ENCODE peak calls at places on chromosomes 7 and 10, in four cellular contexts. One of them, this sample, is unnamed.

GRCh38 chr10:5814110-5815107 is 1.2 kb upstream of the GDI2 start:
- DNase-seq in K562: no peak
- DNase-seq in A549: no peak
- DNase-seq in WTC11: no peak
- DNase-seq in this sample: no peak

GRCh38 chr10:21180604-21181003 is 283.5 kb upstream of the NEBL start:
- DNase-seq in K562: peak
- DNase-seq in A549: no peak
- DNase-seq in WTC11: no peak
- DNase-seq in this sample: no peak

GRCh38 chr10:79608505-79609375 is 2.0 kb upstream of the SFTPA1 start:
- DNase-seq in K562: peak
- DNase-seq in A549: peak
- DNase-seq in WTC11: peak
- DNase-seq in this sample: peak

GRCh38 chr10:75137533-75138438 is 26.3 kb downstream of the SAMD8 start:
- DNase-seq in K562: peak
- DNase-seq in A549: peak
- DNase-seq in WTC11: no peak
- DNase-seq in this sample: no peak

GRCh38 chr7:15378494-15378893 is 183.3 kb downstream of the AGMO start:
- DNase-seq in K562: no peak
- DNase-seq in A549: no peak
- DNase-seq in WTC11: no peak
- DNase-seq in this sample: no peak

GRCh38 chr10:77168161-77168560 is 469.4 kb downstream of the KCNMA1 start:
- DNase-seq in K562: no peak
- DNase-seq in A549: no peak
- DNase-seq in WTC11: no peak
- DNase-seq in this sample: no peak

GRCh38 chr10:390449-391100 is 255.3 kb downstream of the ZMYND11 start:
- DNase-seq in K562: no peak
- DNase-seq in A549: no peak
- DNase-seq in WTC11: no peak
- DNase-seq in this sample: no peak

GRCh38 chr7:129535896-129536295 is 33.6 kb downstream of the SMKR1 start:
- DNase-seq in K562: no peak
- DNase-seq in A549: no peak
- DNase-seq in WTC11: no peak
- DNase-seq in this sample: no peak

GRCh38 chr7:94823952-94824351 is 83.4 kb upstream of the PPP1R9A start:
- DNase-seq in K562: no peak
- DNase-seq in A549: peak
- DNase-seq in WTC11: no peak
- DNase-seq in this sample: peak

GRCh38 chr10:48463318-48464003 is 141.4 kb downstream of the ARHGAP22 start:
- DNase-seq in K562: peak
- DNase-seq in A549: no peak
- DNase-seq in WTC11: no peak
- DNase-seq in this sample: no peak

GRCh38 chr10:5509691-5510090 is 10.3 kb upstream of the CALML5 start:
- DNase-seq in K562: no peak
- DNase-seq in A549: no peak
- DNase-seq in WTC11: no peak
- DNase-seq in this sample: no peak

GRCh38 chr7:148699772-148700629 is 1.3 kb downstream of the CUL1 start:
- DNase-seq in K562: peak
- DNase-seq in A549: no peak
- DNase-seq in WTC11: no peak
- DNase-seq in this sample: peak

GRCh38 chr10:59098811-59099452 is 77.5 kb upstream of the PHYHIPL start:
- DNase-seq in K562: no peak
- DNase-seq in A549: no peak
- DNase-seq in WTC11: no peak
- DNase-seq in this sample: no peak

GRCh38 chr7:16420649-16421332 is 547 bp downstream of the CRPPA start:
- DNase-seq in K562: peak
- DNase-seq in A549: peak
- DNase-seq in WTC11: peak
- DNase-seq in this sample: peak

GRCh38 chr7:54429106-54429505 is 113.1 kb upstream of the VSTM2A start:
- DNase-seq in K562: no peak
- DNase-seq in A549: no peak
- DNase-seq in WTC11: no peak
- DNase-seq in this sample: no peak

GRCh38 chr7:15764010-15764409 is 77.5 kb upstream of the MEOX2 start:
- DNase-seq in K562: no peak
- DNase-seq in A549: no peak
- DNase-seq in WTC11: no peak
- DNase-seq in this sample: no peak

GRCh38 chr7:68691261-68692216 is 906.7 kb upstream of the AUTS2 start:
- DNase-seq in K562: no peak
- DNase-seq in A549: peak
- DNase-seq in WTC11: no peak
- DNase-seq in this sample: no peak

GRCh38 chr7:99860281-99861127 is 16.3 kb downstream of the OR2AE1 start:
- DNase-seq in K562: no peak
- DNase-seq in A549: no peak
- DNase-seq in WTC11: no peak
- DNase-seq in this sample: peak

GRCh38 chr10:12707461-12708185 is 293.9 kb downstream of the CCDC3 start:
- DNase-seq in K562: no peak
- DNase-seq in A549: peak
- DNase-seq in WTC11: peak
- DNase-seq in this sample: peak

GRCh38 chr7:128454808-128455555 is 696 bp upstream of the HILPDA start:
- DNase-seq in K562: no peak
- DNase-seq in A549: no peak
- DNase-seq in WTC11: no peak
- DNase-seq in this sample: no peak
- TF ChIP-seq NR3C1 in K562: no peak
- TF ChIP-seq NR3C1 in A549: no peak
- TF ChIP-seq NR3C1 in WTC11: no peak
- TF ChIP-seq NR3C1 in this sample: no peak

GRCh38 chr10:44312401-44312800 is 72.5 kb downstream of the CXCL12 start:
- DNase-seq in K562: no peak
- DNase-seq in A549: no peak
- DNase-seq in WTC11: no peak
- DNase-seq in this sample: no peak

GRCh38 chr10:44311563-44311905 is 73.4 kb downstream of the CXCL12 start:
- DNase-seq in K562: no peak
- DNase-seq in A549: no peak
- DNase-seq in WTC11: no peak
- DNase-seq in this sample: no peak

GRCh38 chr10:44309939-44310761 is 74.7 kb downstream of the CXCL12 start:
- DNase-seq in K562: no peak
- DNase-seq in A549: no peak
- DNase-seq in WTC11: no peak
- DNase-seq in this sample: no peak

GRCh38 chr10:44308935-44309334 is 76.0 kb downstream of the CXCL12 start:
- DNase-seq in K562: no peak
- DNase-seq in A549: no peak
- DNase-seq in WTC11: no peak
- DNase-seq in this sample: no peak

GRCh38 chr10:44310762-44311562 is 73.9 kb downstream of the CXCL12 start:
- DNase-seq in K562: peak
- DNase-seq in A549: peak
- DNase-seq in WTC11: peak
- DNase-seq in this sample: no peak
- TF ChIP-seq NR3C1 in K562: no peak
- TF ChIP-seq NR3C1 in A549: no peak
- TF ChIP-seq NR3C1 in WTC11: peak
- TF ChIP-seq NR3C1 in this sample: no peak

DNA sequence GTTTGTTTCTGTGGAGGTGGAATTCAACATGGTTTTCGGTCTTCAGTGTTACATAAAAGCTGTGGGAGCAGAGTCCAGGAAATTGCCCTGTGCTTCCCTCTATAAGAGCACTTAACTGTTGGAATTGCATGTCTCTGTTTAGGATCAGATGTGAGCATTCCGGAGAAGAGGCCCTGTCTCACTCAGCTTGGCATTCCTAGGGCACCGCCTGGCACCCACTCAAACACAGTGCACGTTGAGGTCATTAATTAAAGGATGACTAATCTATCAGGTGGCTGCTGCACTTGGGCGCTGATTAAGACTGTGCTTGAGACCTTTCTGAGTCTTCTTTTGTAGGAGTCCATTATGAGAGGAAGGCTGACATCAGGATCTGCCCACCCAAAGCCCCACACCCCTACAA is 82.8 kb upstream of the VIPR2 start:
- DNase-seq in K562: peak
- DNase-seq in A549: no peak
- DNase-seq in WTC11: no peak
- DNase-seq in this sample: no peak
- TF ChIP-seq NR3C1 in K562: no peak
- TF ChIP-seq NR3C1 in A549: no peak
- TF ChIP-seq NR3C1 in WTC11: no peak
- TF ChIP-seq NR3C1 in this sample: no peak

GRCh38 chr10:127736915-127737562 is at the start of gene FOXI2:
- DNase-seq in K562: no peak
- DNase-seq in A549: no peak
- DNase-seq in WTC11: peak
- DNase-seq in this sample: no peak

GRCh38 chr10:127735723-127736221 is 1.2 kb upstream of the FOXI2 start:
- DNase-seq in K562: peak
- DNase-seq in A549: no peak
- DNase-seq in WTC11: peak
- DNase-seq in this sample: no peak

GRCh38 chr10:127736222-127736914 is 617 bp upstream of the FOXI2 start:
- DNase-seq in K562: peak
- DNase-seq in A549: no peak
- DNase-seq in WTC11: peak
- DNase-seq in this sample: no peak

GRCh38 chr10:127738512-127739424 is 1.8 kb downstream of the FOXI2 start:
- DNase-seq in K562: no peak
- DNase-seq in A549: no peak
- DNase-seq in WTC11: peak
- DNase-seq in this sample: no peak

DNA sequence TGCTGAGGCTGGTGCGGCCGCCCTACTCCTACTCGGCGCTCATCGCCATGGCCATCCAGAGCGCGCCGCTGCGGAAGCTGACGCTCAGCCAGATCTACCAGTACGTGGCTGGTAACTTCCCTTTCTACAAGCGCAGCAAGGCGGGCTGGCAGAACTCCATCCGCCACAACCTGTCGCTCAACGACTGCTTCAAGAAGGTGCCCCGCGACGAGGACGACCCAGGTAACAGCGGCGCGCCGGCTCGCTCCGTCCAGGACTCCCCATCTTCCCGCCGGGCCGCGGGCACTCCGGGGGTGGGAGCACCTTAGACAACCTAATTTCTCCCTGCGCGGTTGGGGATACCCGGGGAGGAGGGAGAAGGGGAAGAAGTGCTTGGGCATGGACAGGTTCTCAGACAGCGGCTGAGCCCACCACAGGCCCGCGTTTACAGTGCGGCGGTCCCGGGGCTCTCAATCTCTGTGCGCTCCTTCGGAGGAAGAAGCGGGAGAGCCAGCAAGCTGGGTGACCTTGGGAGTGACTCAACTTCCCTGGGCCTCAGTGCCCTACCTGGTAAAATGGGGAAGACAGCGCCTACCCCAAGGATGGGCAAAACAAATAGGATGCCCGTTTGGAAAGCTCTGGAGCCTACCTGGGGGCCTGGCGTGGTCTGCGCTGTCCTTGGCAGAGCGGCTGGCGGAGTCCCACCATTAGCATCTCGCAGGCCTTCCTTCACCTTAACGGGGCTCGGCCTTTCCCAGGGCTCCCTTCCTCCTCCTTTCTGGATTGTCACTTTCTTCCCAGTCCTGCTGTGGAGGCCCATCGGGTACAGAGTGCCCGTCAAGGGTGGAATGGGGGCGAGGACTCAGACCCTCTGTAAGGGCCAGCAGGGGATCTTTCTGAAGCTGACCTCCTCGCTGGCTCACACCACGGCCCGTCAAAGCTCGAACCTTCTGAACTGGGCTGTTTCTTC is 852 bp downstream of the FOXI2 start:
- DNase-seq in K562: no peak
- DNase-seq in A549: no peak
- DNase-seq in WTC11: peak
- DNase-seq in this sample: no peak
- TF ChIP-seq NR3C1 in K562: no peak
- TF ChIP-seq NR3C1 in A549: no peak
- TF ChIP-seq NR3C1 in WTC11: no peak
- TF ChIP-seq NR3C1 in this sample: no peak

GRCh38 chr7:142739927-142740492 is 9.3 kb upstream of the PRSS1 start:
- DNase-seq in K562: no peak
- DNase-seq in A549: no peak
- DNase-seq in WTC11: no peak
- DNase-seq in this sample: no peak
- TF ChIP-seq NR3C1 in K562: no peak
- TF ChIP-seq NR3C1 in A549: no peak
- TF ChIP-seq NR3C1 in WTC11: no peak
- TF ChIP-seq NR3C1 in this sample: no peak

This sample was measured in HepG2.